ENCODE peak calls at places on chromosome 11, in seven cellular contexts. One of them, this sample, is unnamed. For H3K4me1 and H3K9me3, the result is how much of the 10 kb centered on the place peaks cover.

GRCh38 chr11:88104408-88104807 is 70.8 kb downstream of the RAB38 start:
- DNase-seq in spleen: no peak
- DNase-seq in CD8-positive, alpha-beta T cell: no peak
- DNase-seq in heart left ventricle: no peak
- DNase-seq in heart right ventricle: no peak
- DNase-seq in transverse colon: no peak
- DNase-seq in uterus: no peak
- DNase-seq in this sample: no peak

GRCh38 chr11:112453601-112454577 is 193.2 kb upstream of the PLET1 start:
- DNase-seq in spleen: no peak
- DNase-seq in CD8-positive, alpha-beta T cell: no peak
- DNase-seq in heart left ventricle: no peak
- DNase-seq in heart right ventricle: peak
- DNase-seq in transverse colon: peak
- DNase-seq in uterus: no peak
- DNase-seq in this sample: no peak

GRCh38 chr11:129973809-129974208 is 28.8 kb downstream of the PRDM10 start:
- DNase-seq in spleen: no peak
- DNase-seq in CD8-positive, alpha-beta T cell: no peak
- DNase-seq in heart left ventricle: peak
- DNase-seq in heart right ventricle: peak
- DNase-seq in transverse colon: no peak
- DNase-seq in uterus: no peak
- DNase-seq in this sample: no peak

GRCh38 chr11:95084509-95084908 is 5.1 kb upstream of the ENDOD1 start:
- DNase-seq in spleen: no peak
- DNase-seq in CD8-positive, alpha-beta T cell: no peak
- DNase-seq in heart left ventricle: no peak
- DNase-seq in heart right ventricle: no peak
- DNase-seq in transverse colon: no peak
- DNase-seq in uterus: no peak
- DNase-seq in this sample: no peak

GRCh38 chr11:126991596-126991995 is 9.0 kb downstream of the KIRREL3 start:
- DNase-seq in spleen: no peak
- DNase-seq in CD8-positive, alpha-beta T cell: no peak
- DNase-seq in heart left ventricle: no peak
- DNase-seq in heart right ventricle: no peak
- DNase-seq in transverse colon: no peak
- DNase-seq in uterus: no peak
- DNase-seq in this sample: no peak

GRCh38 chr11:60477035-60477445 is 15.5 kb upstream of the MS4A12 start:
- DNase-seq in spleen: no peak
- DNase-seq in CD8-positive, alpha-beta T cell: no peak
- DNase-seq in heart left ventricle: no peak
- DNase-seq in heart right ventricle: no peak
- DNase-seq in transverse colon: no peak
- DNase-seq in uterus: no peak
- DNase-seq in this sample: no peak

GRCh38 chr11:97738751-97739150 is 1282.0 kb upstream of the CNTN5 start:
- DNase-seq in spleen: no peak
- DNase-seq in CD8-positive, alpha-beta T cell: no peak
- DNase-seq in heart left ventricle: no peak
- DNase-seq in heart right ventricle: no peak
- DNase-seq in transverse colon: no peak
- DNase-seq in uterus: no peak
- DNase-seq in this sample: no peak

GRCh38 chr11:34525098-34525497 is 11.5 kb upstream of the ELF5 start:
- DNase-seq in spleen: no peak
- DNase-seq in CD8-positive, alpha-beta T cell: no peak
- DNase-seq in heart left ventricle: no peak
- DNase-seq in heart right ventricle: no peak
- DNase-seq in transverse colon: no peak
- DNase-seq in uterus: no peak
- DNase-seq in this sample: no peak

GRCh38 chr11:129230006-129230405 is 37.9 kb upstream of the ARHGAP32 start:
- DNase-seq in spleen: no peak
- DNase-seq in CD8-positive, alpha-beta T cell: no peak
- DNase-seq in heart left ventricle: no peak
- DNase-seq in heart right ventricle: no peak
- DNase-seq in transverse colon: no peak
- DNase-seq in uterus: no peak
- DNase-seq in this sample: no peak

GRCh38 chr11:70495351-70496310 is 97.3 kb downstream of the CTTN start:
- DNase-seq in spleen: peak
- DNase-seq in CD8-positive, alpha-beta T cell: no peak
- DNase-seq in heart left ventricle: no peak
- DNase-seq in heart right ventricle: no peak
- DNase-seq in transverse colon: no peak
- DNase-seq in uterus: no peak
- DNase-seq in this sample: no peak

GRCh38 chr11:119742263-119742861 is 13.4 kb upstream of the NECTIN1 start:
- DNase-seq in spleen: peak
- DNase-seq in CD8-positive, alpha-beta T cell: peak
- DNase-seq in heart left ventricle: no peak
- DNase-seq in heart right ventricle: no peak
- DNase-seq in transverse colon: peak
- DNase-seq in uterus: no peak
- DNase-seq in this sample: no peak

GRCh38 chr11:33936745-33937612 is 45.1 kb upstream of the LMO2 start:
- DNase-seq in spleen: no peak
- DNase-seq in CD8-positive, alpha-beta T cell: no peak
- DNase-seq in heart left ventricle: peak
- DNase-seq in heart right ventricle: peak
- DNase-seq in transverse colon: peak
- DNase-seq in uterus: peak
- DNase-seq in this sample: peak

GRCh38 chr11:10876168-10876567 is 18.3 kb upstream of the ZBED5 start:
- DNase-seq in spleen: no peak
- DNase-seq in CD8-positive, alpha-beta T cell: no peak
- DNase-seq in heart left ventricle: no peak
- DNase-seq in heart right ventricle: no peak
- DNase-seq in transverse colon: no peak
- DNase-seq in uterus: no peak
- DNase-seq in this sample: no peak

GRCh38 chr11:116861539-116861938 is 24.1 kb upstream of the APOA1 start:
- DNase-seq in spleen: no peak
- DNase-seq in CD8-positive, alpha-beta T cell: no peak
- DNase-seq in heart left ventricle: no peak
- DNase-seq in heart right ventricle: no peak
- DNase-seq in transverse colon: no peak
- DNase-seq in uterus: no peak
- DNase-seq in this sample: no peak

GRCh38 chr11:86938203-86938899 is 16.8 kb downstream of the FZD4 start:
- DNase-seq in spleen: no peak
- DNase-seq in CD8-positive, alpha-beta T cell: no peak
- DNase-seq in heart left ventricle: no peak
- DNase-seq in heart right ventricle: no peak
- DNase-seq in transverse colon: no peak
- DNase-seq in uterus: no peak
- DNase-seq in this sample: no peak

GRCh38 chr11:86941871-86942208 is 13.4 kb downstream of the FZD4 start:
- DNase-seq in spleen: no peak
- DNase-seq in CD8-positive, alpha-beta T cell: no peak
- DNase-seq in heart left ventricle: no peak
- DNase-seq in heart right ventricle: no peak
- DNase-seq in transverse colon: no peak
- DNase-seq in uterus: no peak
- DNase-seq in this sample: no peak

GRCh38 chr11:86938900-86939880 is 16.0 kb downstream of the FZD4 start:
- DNase-seq in spleen: no peak
- DNase-seq in CD8-positive, alpha-beta T cell: no peak
- DNase-seq in heart left ventricle: no peak
- DNase-seq in heart right ventricle: no peak
- DNase-seq in transverse colon: no peak
- DNase-seq in uterus: no peak
- DNase-seq in this sample: no peak

GRCh38 chr11:86941077-86941870 is 13.9 kb downstream of the FZD4 start:
- DNase-seq in spleen: no peak
- DNase-seq in CD8-positive, alpha-beta T cell: no peak
- DNase-seq in heart left ventricle: no peak
- DNase-seq in heart right ventricle: no peak
- DNase-seq in transverse colon: no peak
- DNase-seq in uterus: no peak
- DNase-seq in this sample: no peak

DNA sequence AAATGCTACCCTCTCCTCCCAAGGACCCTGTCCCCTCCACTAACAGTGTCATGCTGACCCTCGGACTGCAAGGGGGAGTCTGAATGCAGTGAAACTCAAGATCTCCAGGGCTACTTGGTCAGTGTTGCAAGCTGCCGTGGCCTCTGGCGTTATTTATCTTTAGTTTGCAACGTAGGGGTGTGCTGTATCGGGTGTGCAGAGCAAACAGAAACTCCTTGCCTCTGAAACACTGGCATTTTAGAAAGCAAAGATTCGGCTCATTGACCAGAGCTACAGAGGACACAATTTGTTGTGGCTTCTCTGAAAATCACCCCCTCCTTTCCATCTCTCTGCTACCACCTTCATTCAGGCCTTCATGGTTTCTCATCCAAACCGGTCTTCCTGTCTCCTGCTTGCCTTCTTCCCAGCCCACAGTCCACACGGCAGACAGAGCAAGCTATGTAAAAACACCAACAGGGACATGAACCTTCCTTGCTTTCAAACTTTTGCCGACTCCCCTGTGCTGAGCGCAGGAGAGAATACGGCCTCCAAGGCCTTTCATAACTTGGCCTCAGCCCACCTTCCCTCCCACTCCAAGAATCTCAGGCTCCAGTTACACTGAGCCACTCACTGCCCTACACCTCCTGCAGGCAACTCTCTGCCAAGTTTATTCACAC is 14.9 kb downstream of the FZD4 start:
- DNase-seq in spleen: no peak
- DNase-seq in CD8-positive, alpha-beta T cell: no peak
- DNase-seq in heart left ventricle: peak
- DNase-seq in heart right ventricle: peak
- DNase-seq in transverse colon: peak
- DNase-seq in uterus: peak
- DNase-seq in this sample: no peak
- TF ChIP-seq CTCF in spleen: no peak
- TF ChIP-seq CTCF in CD8-positive, alpha-beta T cell: no peak
- TF ChIP-seq CTCF in heart left ventricle: no peak
- TF ChIP-seq CTCF in heart right ventricle: no peak
- TF ChIP-seq CTCF in transverse colon: no peak
- TF ChIP-seq CTCF in uterus: no peak
- TF ChIP-seq CTCF in this sample: no peak

GRCh38 chr11:221998-222789 is 13.9 kb downstream of the SIRT3 start:
- DNase-seq in spleen: no peak
- DNase-seq in CD8-positive, alpha-beta T cell: no peak
- DNase-seq in heart left ventricle: no peak
- DNase-seq in heart right ventricle: no peak
- DNase-seq in transverse colon: no peak
- DNase-seq in uterus: no peak
- DNase-seq in this sample: no peak

GRCh38 chr11:223921-224320 is 12.2 kb downstream of the SIRT3 start:
- DNase-seq in spleen: no peak
- DNase-seq in CD8-positive, alpha-beta T cell: no peak
- DNase-seq in heart left ventricle: no peak
- DNase-seq in heart right ventricle: no peak
- DNase-seq in transverse colon: no peak
- DNase-seq in uterus: no peak
- DNase-seq in this sample: no peak

GRCh38 chr11:225734-226453 is 10.2 kb downstream of the SIRT3 start:
- DNase-seq in spleen: no peak
- DNase-seq in CD8-positive, alpha-beta T cell: no peak
- DNase-seq in heart left ventricle: no peak
- DNase-seq in heart right ventricle: no peak
- DNase-seq in transverse colon: no peak
- DNase-seq in uterus: no peak
- DNase-seq in this sample: no peak

GRCh38 chr11:223026-223789 is 12.9 kb downstream of the SIRT3 start:
- DNase-seq in spleen: no peak
- DNase-seq in CD8-positive, alpha-beta T cell: no peak
- DNase-seq in heart left ventricle: no peak
- DNase-seq in heart right ventricle: no peak
- DNase-seq in transverse colon: no peak
- DNase-seq in uterus: no peak
- DNase-seq in this sample: no peak

DNA sequence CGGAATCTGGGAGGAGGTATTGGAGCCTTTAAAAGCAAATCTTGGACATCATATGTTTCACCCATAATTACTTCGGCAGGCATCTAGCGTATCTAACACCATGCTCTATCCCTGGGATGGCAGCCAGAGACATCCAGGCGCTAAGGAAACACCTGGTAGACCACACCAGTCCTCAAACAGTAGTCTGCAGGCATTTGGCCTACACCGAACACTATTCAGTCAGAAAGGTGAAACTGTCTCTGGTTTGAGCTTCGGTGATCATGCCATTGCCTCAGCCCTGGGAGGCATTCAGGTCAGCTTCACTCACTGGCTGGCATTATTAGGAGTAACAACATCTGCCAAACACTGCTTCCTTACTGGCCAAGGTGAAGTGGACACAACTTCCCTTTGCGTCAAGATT is 11.7 kb downstream of the SIRT3 start:
- DNase-seq in spleen: no peak
- DNase-seq in CD8-positive, alpha-beta T cell: no peak
- DNase-seq in heart left ventricle: no peak
- DNase-seq in heart right ventricle: no peak
- DNase-seq in transverse colon: no peak
- DNase-seq in uterus: no peak
- DNase-seq in this sample: no peak
- H3K4me1 ChIP-seq in spleen: under half
- H3K4me1 ChIP-seq in CD8-positive, alpha-beta T cell: under half
- H3K4me1 ChIP-seq in heart left ventricle: under half
- H3K4me1 ChIP-seq in heart right ventricle: under half
- H3K4me1 ChIP-seq in transverse colon: under half
- H3K4me1 ChIP-seq in uterus: under half
- H3K4me1 ChIP-seq in this sample: under half

GRCh38 chr11:50044647-50045046 is 12.0 kb downstream of the OR4C45 start:
- DNase-seq in spleen: no peak
- DNase-seq in CD8-positive, alpha-beta T cell: no peak
- DNase-seq in heart left ventricle: no peak
- DNase-seq in heart right ventricle: no peak
- DNase-seq in transverse colon: no peak
- DNase-seq in uterus: no peak
- DNase-seq in this sample: no peak
- H3K9me3 ChIP-seq in spleen: under half
- H3K9me3 ChIP-seq in CD8-positive, alpha-beta T cell: under half
- H3K9me3 ChIP-seq in heart left ventricle: under half
- H3K9me3 ChIP-seq in heart right ventricle: under half
- H3K9me3 ChIP-seq in transverse colon: under half
- H3K9me3 ChIP-seq in uterus: under half
- H3K9me3 ChIP-seq in this sample: under half

DNA sequence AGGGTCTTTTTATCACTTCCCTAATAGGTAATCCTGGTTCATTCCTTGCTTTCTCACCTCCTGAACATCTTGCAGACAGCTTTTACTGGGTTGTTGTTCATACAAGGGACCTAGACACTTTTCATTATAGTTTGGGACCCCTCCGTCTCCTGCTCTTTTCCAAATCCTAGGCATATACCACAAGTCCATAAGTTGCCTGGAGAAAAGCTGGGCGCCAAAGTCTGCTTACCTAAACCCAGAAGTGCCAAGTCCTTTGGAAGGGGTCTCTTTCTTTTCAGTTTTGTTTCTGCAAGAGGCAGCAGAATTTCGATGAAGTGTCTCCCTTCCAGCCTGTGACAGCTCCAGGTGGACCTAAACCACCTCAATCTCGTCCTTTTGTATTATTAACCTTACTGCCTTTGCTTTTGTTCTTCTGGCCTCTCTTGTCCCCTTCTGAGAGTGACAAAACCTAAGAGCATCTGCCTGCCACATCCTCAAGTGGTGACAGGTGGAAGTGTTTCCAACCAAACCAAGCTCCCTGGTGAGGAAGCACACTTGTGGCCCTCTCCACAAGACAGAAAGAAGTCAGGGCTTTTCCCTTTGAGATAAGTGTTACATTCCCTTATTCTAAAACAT is 19.5 kb upstream of the P2RY6 start:
- DNase-seq in spleen: no peak
- DNase-seq in CD8-positive, alpha-beta T cell: no peak
- DNase-seq in heart left ventricle: peak
- DNase-seq in heart right ventricle: no peak
- DNase-seq in transverse colon: no peak
- DNase-seq in uterus: no peak
- DNase-seq in this sample: no peak
- TF ChIP-seq CTCF in spleen: no peak
- TF ChIP-seq CTCF in CD8-positive, alpha-beta T cell: no peak
- TF ChIP-seq CTCF in heart left ventricle: no peak
- TF ChIP-seq CTCF in heart right ventricle: no peak
- TF ChIP-seq CTCF in transverse colon: no peak
- TF ChIP-seq CTCF in uterus: no peak
- TF ChIP-seq CTCF in this sample: no peak